ENCODE peak calls at places on chromosomes 4 and X, in eight cellular contexts. One of them, this sample, is unnamed. For H3K9me3, the result is how much of the 10 kb centered on the place peaks cover.

GRCh38 chrX:84188320-84188834 is 378 bp upstream of the RPS6KA6 start:
- DNase-seq in transverse colon: peak
- DNase-seq in right cardiac atrium: peak
- DNase-seq in aorta: peak
- DNase-seq in breast epithelium: peak
- DNase-seq in SJSA1: no peak
- DNase-seq in pancreas: peak
- DNase-seq in SK-N-SH: peak
- DNase-seq in this sample: no peak

GRCh38 chr4:11050766-11051165 is 366.2 kb upstream of the CLNK start:
- DNase-seq in transverse colon: no peak
- DNase-seq in right cardiac atrium: no peak
- DNase-seq in aorta: no peak
- DNase-seq in breast epithelium: no peak
- DNase-seq in SJSA1: no peak
- DNase-seq in pancreas: no peak
- DNase-seq in SK-N-SH: no peak
- DNase-seq in this sample: no peak

GRCh38 chr4:16157609-16158503 is 68.4 kb downstream of the TAPT1 start:
- DNase-seq in transverse colon: no peak
- DNase-seq in right cardiac atrium: no peak
- DNase-seq in aorta: no peak
- DNase-seq in breast epithelium: no peak
- DNase-seq in SJSA1: no peak
- DNase-seq in pancreas: no peak
- DNase-seq in SK-N-SH: no peak
- DNase-seq in this sample: no peak

GRCh38 chr4:168388890-168389289 is 70.3 kb upstream of the DDX60 start:
- DNase-seq in transverse colon: no peak
- DNase-seq in right cardiac atrium: no peak
- DNase-seq in aorta: no peak
- DNase-seq in breast epithelium: no peak
- DNase-seq in SJSA1: peak
- DNase-seq in pancreas: no peak
- DNase-seq in SK-N-SH: no peak
- DNase-seq in this sample: no peak

GRCh38 chr4:108148316-108148715 is 20.4 kb downstream of the LEF1 start:
- DNase-seq in transverse colon: no peak
- DNase-seq in right cardiac atrium: no peak
- DNase-seq in aorta: no peak
- DNase-seq in breast epithelium: no peak
- DNase-seq in SJSA1: no peak
- DNase-seq in pancreas: no peak
- DNase-seq in SK-N-SH: no peak
- DNase-seq in this sample: no peak

GRCh38 chr4:158809611-158810486 is 41.0 kb downstream of the FNIP2 start:
- DNase-seq in transverse colon: peak
- DNase-seq in right cardiac atrium: no peak
- DNase-seq in aorta: no peak
- DNase-seq in breast epithelium: no peak
- DNase-seq in SJSA1: peak
- DNase-seq in pancreas: no peak
- DNase-seq in SK-N-SH: no peak
- DNase-seq in this sample: peak

GRCh38 chr4:87258677-87259076 is 38.3 kb upstream of the KLHL8 start:
- DNase-seq in transverse colon: no peak
- DNase-seq in right cardiac atrium: no peak
- DNase-seq in aorta: no peak
- DNase-seq in breast epithelium: no peak
- DNase-seq in SJSA1: no peak
- DNase-seq in pancreas: no peak
- DNase-seq in SK-N-SH: no peak
- DNase-seq in this sample: no peak

GRCh38 chr4:13441506-13441905 is 42.6 kb downstream of the RAB28 start:
- DNase-seq in transverse colon: no peak
- DNase-seq in right cardiac atrium: no peak
- DNase-seq in aorta: no peak
- DNase-seq in breast epithelium: no peak
- DNase-seq in SJSA1: peak
- DNase-seq in pancreas: no peak
- DNase-seq in SK-N-SH: no peak
- DNase-seq in this sample: no peak

DNA sequence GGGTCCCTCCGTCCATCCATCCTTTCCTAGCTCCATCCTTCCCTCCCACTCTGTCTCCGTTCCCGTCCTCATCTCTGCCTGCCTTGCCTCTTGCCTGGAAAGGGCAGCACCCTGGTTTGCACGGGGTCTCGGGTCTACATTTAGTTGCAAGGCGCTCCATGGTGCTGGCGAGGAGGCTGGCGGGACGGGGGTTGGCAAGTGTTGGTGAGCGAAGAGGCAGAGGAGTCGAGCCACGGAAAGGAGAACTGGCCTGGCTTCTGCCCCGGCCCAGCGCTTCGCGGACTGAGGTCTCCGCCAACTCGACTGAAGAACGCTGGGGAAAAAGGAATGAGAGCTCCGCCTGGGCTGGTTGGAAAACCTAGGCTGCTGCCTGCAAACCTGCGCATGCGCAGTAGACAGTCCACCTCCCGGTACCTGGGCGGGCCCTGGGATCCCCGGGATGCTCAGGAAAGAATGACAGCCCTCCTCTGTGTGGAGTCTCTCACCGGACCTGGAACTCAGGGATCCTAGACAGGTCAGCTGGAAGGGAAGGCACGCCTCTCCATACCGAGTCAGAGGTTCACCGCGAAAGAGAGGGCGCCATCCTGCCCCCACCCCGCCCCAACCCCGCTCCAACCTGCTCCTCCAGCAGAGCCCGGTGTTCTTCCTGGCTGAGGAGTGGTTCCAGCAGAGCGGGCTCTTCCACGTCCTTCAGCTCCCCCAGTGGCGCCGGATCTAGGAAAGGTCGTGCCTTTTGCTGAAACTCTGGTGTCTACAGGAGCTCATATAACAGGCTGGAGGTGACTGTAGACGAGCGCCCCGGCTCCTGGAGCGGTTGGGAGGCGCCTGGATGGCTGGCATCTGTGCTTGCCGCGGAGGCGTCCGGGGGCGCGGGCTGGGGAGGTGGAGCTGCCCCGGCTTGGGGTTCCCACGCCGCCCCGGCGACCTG is 6.0 kb downstream of the FRG2 start:
- DNase-seq in transverse colon: peak
- DNase-seq in right cardiac atrium: peak
- DNase-seq in aorta: no peak
- DNase-seq in breast epithelium: peak
- DNase-seq in SJSA1: no peak
- DNase-seq in pancreas: peak
- DNase-seq in SK-N-SH: peak
- DNase-seq in this sample: peak
- H3K9me3 ChIP-seq in transverse colon: under half
- H3K9me3 ChIP-seq in right cardiac atrium: under half
- H3K9me3 ChIP-seq in aorta: under half
- H3K9me3 ChIP-seq in breast epithelium: under half
- H3K9me3 ChIP-seq in SJSA1: under half
- H3K9me3 ChIP-seq in pancreas: under half
- H3K9me3 ChIP-seq in SK-N-SH: under half
- H3K9me3 ChIP-seq in this sample: under half

DNA sequence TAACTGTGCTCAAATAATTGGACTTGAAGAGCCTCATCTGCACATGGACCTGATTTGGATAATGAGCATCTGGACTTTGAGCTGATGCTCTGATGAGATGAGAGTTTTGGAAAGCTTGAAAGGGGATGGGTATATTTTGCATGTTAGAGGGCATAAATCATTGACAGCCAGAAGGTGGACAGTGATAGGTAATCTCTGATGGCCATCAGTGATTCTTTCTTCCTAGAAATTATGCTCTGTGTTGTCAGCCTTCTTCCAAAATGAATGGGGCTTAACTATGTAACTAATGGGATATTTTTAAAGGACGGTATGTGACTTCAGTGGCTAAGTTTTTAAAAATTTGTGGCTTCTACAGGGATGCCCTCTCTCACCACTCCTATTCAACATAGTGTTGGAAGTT is 334.0 kb downstream of the PTTG2 start:
- DNase-seq in transverse colon: no peak
- DNase-seq in right cardiac atrium: no peak
- DNase-seq in aorta: no peak
- DNase-seq in breast epithelium: no peak
- DNase-seq in SJSA1: no peak
- DNase-seq in pancreas: no peak
- DNase-seq in SK-N-SH: no peak
- DNase-seq in this sample: no peak
- H3K9me3 ChIP-seq in transverse colon: under half
- H3K9me3 ChIP-seq in right cardiac atrium: under half
- H3K9me3 ChIP-seq in aorta: under half
- H3K9me3 ChIP-seq in breast epithelium: under half
- H3K9me3 ChIP-seq in SJSA1: under half
- H3K9me3 ChIP-seq in pancreas: under half
- H3K9me3 ChIP-seq in SK-N-SH: under half
- H3K9me3 ChIP-seq in this sample: under half

GRCh38 chr4:120616-121015 is 3.7 kb upstream of the ZNF718 start:
- DNase-seq in transverse colon: no peak
- DNase-seq in right cardiac atrium: no peak
- DNase-seq in aorta: no peak
- DNase-seq in breast epithelium: no peak
- DNase-seq in SJSA1: no peak
- DNase-seq in pancreas: no peak
- DNase-seq in SK-N-SH: no peak
- DNase-seq in this sample: no peak

GRCh38 chr4:124275-125081 is at the start of gene ZNF718:
- DNase-seq in transverse colon: peak
- DNase-seq in right cardiac atrium: peak
- DNase-seq in aorta: peak
- DNase-seq in breast epithelium: peak
- DNase-seq in SJSA1: peak
- DNase-seq in pancreas: peak
- DNase-seq in SK-N-SH: peak
- DNase-seq in this sample: peak

GRCh38 chr4:125833-126232 is 1.5 kb downstream of the ZNF718 start:
- DNase-seq in transverse colon: no peak
- DNase-seq in right cardiac atrium: no peak
- DNase-seq in aorta: no peak
- DNase-seq in breast epithelium: no peak
- DNase-seq in SJSA1: no peak
- DNase-seq in pancreas: peak
- DNase-seq in SK-N-SH: no peak
- DNase-seq in this sample: no peak

GRCh38 chr4:125085-125820 is 952 bp downstream of the ZNF718 start:
- DNase-seq in transverse colon: peak
- DNase-seq in right cardiac atrium: peak
- DNase-seq in aorta: peak
- DNase-seq in breast epithelium: peak
- DNase-seq in SJSA1: no peak
- DNase-seq in pancreas: peak
- DNase-seq in SK-N-SH: no peak
- DNase-seq in this sample: peak

DNA sequence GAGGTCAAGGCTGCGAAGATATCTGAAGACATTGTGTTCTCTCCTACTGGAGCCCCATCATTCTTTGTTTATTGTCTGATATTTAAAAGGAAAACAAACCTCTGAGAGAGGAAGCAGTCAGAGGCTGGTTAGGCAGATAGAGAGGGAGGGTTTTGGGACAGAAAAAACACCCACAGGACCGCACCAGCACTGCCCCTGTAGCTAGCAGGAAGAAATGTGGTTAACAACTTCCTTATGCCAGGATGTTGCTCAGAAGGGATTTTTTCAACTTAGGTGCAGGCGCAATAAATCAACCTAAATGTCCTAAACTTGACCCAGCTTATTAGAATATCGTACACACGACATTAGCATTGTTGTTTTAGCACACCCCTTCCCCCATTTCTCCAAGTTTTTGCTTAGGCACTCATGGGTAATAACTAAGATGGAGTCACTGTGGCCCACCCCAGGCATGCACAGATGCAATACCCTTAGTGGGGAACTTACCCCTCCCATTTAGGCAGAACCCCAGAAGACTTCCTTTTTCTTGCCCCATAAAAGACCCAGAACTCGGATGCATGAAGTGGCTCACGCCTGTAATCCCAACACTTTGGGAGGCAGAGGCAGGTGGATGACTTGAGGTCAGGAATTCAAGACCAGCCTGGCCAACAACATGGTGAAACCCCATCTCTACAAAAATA is 2.8 kb upstream of the ZNF718 start:
- DNase-seq in transverse colon: no peak
- DNase-seq in right cardiac atrium: no peak
- DNase-seq in aorta: no peak
- DNase-seq in breast epithelium: no peak
- DNase-seq in SJSA1: no peak
- DNase-seq in pancreas: no peak
- DNase-seq in SK-N-SH: no peak
- DNase-seq in this sample: no peak
- H3K9me3 ChIP-seq in transverse colon: under half
- H3K9me3 ChIP-seq in right cardiac atrium: under half
- H3K9me3 ChIP-seq in aorta: under half
- H3K9me3 ChIP-seq in breast epithelium: under half
- H3K9me3 ChIP-seq in SJSA1: under half
- H3K9me3 ChIP-seq in pancreas: under half
- H3K9me3 ChIP-seq in SK-N-SH: under half
- H3K9me3 ChIP-seq in this sample: under half

GRCh38 chr4:92252846-92253245 is 50.9 kb upstream of the GRID2 start:
- DNase-seq in transverse colon: no peak
- DNase-seq in right cardiac atrium: no peak
- DNase-seq in aorta: no peak
- DNase-seq in breast epithelium: no peak
- DNase-seq in SJSA1: no peak
- DNase-seq in pancreas: no peak
- DNase-seq in SK-N-SH: no peak
- DNase-seq in this sample: no peak

GRCh38 chr4:92251711-92252110 is 52.1 kb upstream of the GRID2 start:
- DNase-seq in transverse colon: no peak
- DNase-seq in right cardiac atrium: no peak
- DNase-seq in aorta: no peak
- DNase-seq in breast epithelium: no peak
- DNase-seq in SJSA1: no peak
- DNase-seq in pancreas: no peak
- DNase-seq in SK-N-SH: no peak
- DNase-seq in this sample: no peak

GRCh38 chr4:92253986-92254671 is 49.6 kb upstream of the GRID2 start:
- DNase-seq in transverse colon: no peak
- DNase-seq in right cardiac atrium: no peak
- DNase-seq in aorta: no peak
- DNase-seq in breast epithelium: no peak
- DNase-seq in SJSA1: no peak
- DNase-seq in pancreas: no peak
- DNase-seq in SK-N-SH: no peak
- DNase-seq in this sample: no peak

GRCh38 chr4:92254767-92255442 is 48.9 kb upstream of the GRID2 start:
- DNase-seq in transverse colon: no peak
- DNase-seq in right cardiac atrium: no peak
- DNase-seq in aorta: no peak
- DNase-seq in breast epithelium: no peak
- DNase-seq in SJSA1: no peak
- DNase-seq in pancreas: no peak
- DNase-seq in SK-N-SH: no peak
- DNase-seq in this sample: no peak

DNA sequence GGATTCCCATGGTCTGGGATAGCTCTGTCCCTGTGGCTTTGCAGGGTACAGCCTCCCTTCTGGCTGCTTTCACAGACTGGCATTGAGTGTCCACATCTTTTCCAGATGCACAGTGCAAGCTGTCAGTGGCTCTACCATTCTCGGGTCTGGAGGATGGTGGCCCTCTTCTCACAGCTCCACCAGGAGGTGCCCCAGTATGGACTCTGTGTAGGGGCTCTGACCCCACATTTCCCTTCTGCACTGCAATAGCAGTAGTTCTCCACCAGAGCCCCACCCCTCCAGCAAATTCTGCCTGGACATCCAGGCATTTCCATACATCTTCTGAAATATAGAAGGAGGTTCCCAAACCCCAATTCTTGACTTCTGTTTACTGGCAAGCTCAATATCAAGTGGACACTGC is 50.2 kb upstream of the GRID2 start:
- DNase-seq in transverse colon: no peak
- DNase-seq in right cardiac atrium: no peak
- DNase-seq in aorta: no peak
- DNase-seq in breast epithelium: no peak
- DNase-seq in SJSA1: no peak
- DNase-seq in pancreas: no peak
- DNase-seq in SK-N-SH: no peak
- DNase-seq in this sample: no peak
- H3K9me3 ChIP-seq in transverse colon: under half
- H3K9me3 ChIP-seq in right cardiac atrium: under half
- H3K9me3 ChIP-seq in aorta: under half
- H3K9me3 ChIP-seq in breast epithelium: under half
- H3K9me3 ChIP-seq in SJSA1: under half
- H3K9me3 ChIP-seq in pancreas: under half
- H3K9me3 ChIP-seq in SK-N-SH: under half
- H3K9me3 ChIP-seq in this sample: under half